ENCODE peak calls at places on chromosomes 16 and 17, in six cellular contexts. T, I, B, K, X and P are unnamed samples.

GRCh38 chr16:52526830-52527229 is 20.1 kb downstream of the TOX3 start:
- DNase-seq in K (no peak), T (no peak), I (no peak), B (no peak), X (no peak), P (no peak)

GRCh38 chr17:67431210-67432015 is 54.3 kb downstream of the PITPNC1 start:
- DNase-seq in X (no peak), I (no peak), T (peak), K (no peak), B (no peak), P (peak)

GRCh38 chr16:88826070-88826840 is 14.5 kb upstream of the APRT start:
- DNase-seq in K (no peak), X (no peak), I (no peak), B (no peak), T (no peak), P (no peak)

GRCh38 chr17:155576-155975 is 18.2 kb downstream of the SCGB1C2 start:
- DNase-seq in B (no peak), X (no peak), I (no peak), T (no peak), K (no peak), P (no peak)

GRCh38 chr17:45386180-45386579 is 46.5 kb downstream of the ARHGAP27 start:
- DNase-seq in I (peak), X (no peak), B (no peak), K (no peak), T (no peak), P (no peak)

GRCh38 chr17:49715717-49716279 is 8.0 kb upstream of the SLC35B1 start:
- DNase-seq in I (no peak), T (no peak), B (peak), K (no peak), X (no peak), P (no peak)

GRCh38 chr16:87931504-87931903 is 4.8 kb downstream of the CA5A start:
- DNase-seq in X (no peak), T (no peak), I (no peak), K (no peak), B (no peak), P (no peak)

GRCh38 chr17:36507266-36507665 is 20.8 kb downstream of the ZNHIT3 start:
- DNase-seq in X (no peak), T (no peak), B (no peak), K (no peak), I (no peak), P (no peak)

GRCh38 chr16:85192736-85193493 is 80.6 kb upstream of the CIBAR2 start:
- DNase-seq in T (peak), B (no peak), I (no peak), X (no peak), K (no peak), P (no peak)

GRCh38 chr16:21264226-21265036 is 13.7 kb downstream of the CRYM start:
- DNase-seq in B (no peak), I (no peak), T (peak), X (no peak), K (no peak), P (no peak)

GRCh38 chr17:40542562-40543411 is 22.5 kb downstream of the CCR7 start:
- DNase-seq in K (no peak), T (peak), X (no peak), I (no peak), B (no peak), P (no peak)

GRCh38 chr17:29573871-29574731 is 5.6 kb downstream of the TP53I13 start:
- DNase-seq in B (no peak), X (no peak), T (no peak), I (no peak), K (no peak), P (no peak)